ENCODE peak calls at places on chromosomes 1 and 21, in four cellular contexts. D, I, X and B are unnamed samples.

GRCh38 chr1:115063238-115063901 is 25.9 kb downstream of the TSPAN2 start:
- DNase-seq in D (no peak), I (no peak), X (no peak), B (peak)

GRCh38 chr1:95033843-95034242 is 38.9 kb downstream of the ALG14 start:
- DNase-seq in D (no peak), I (no peak), X (no peak), B (no peak)

GRCh38 chr21:39518055-39518844 is 66.5 kb downstream of the SH3BGR start:
- DNase-seq in D (no peak), I (peak), X (peak), B (peak)

GRCh38 chr1:180926164-180926981 is 13.7 kb downstream of the KIAA1614 start:
- DNase-seq in D (no peak), I (peak), X (no peak), B (peak)

GRCh38 chr1:210250665-210250997 is 18.0 kb downstream of the SERTAD4 start:
- DNase-seq in D (no peak), I (no peak), X (no peak), B (no peak)

GRCh38 chr1:61313906-61314422 is 231.6 kb downstream of the NFIA start:
- DNase-seq in D (no peak), I (no peak), X (no peak), B (no peak)

GRCh38 chr21:42378418-42378817 is 12.1 kb upstream of the TFF1 start:
- DNase-seq in D (peak), I (no peak), X (no peak), B (no peak)

GRCh38 chr1:185917646-185918045 is 183.5 kb downstream of the HMCN1 start:
- DNase-seq in D (no peak), I (no peak), X (no peak), B (no peak)

GRCh38 chr1:24111264-24111997 is 504 bp downstream of the MYOM3 start:
- DNase-seq in D (no peak), I (peak), X (no peak), B (peak)

GRCh38 chr1:164466429-164466828 is 92.6 kb upstream of the PBX1 start:
- DNase-seq in D (no peak), I (no peak), X (no peak), B (no peak)

GRCh38 chr1:201585099-201585498 is 46.2 kb downstream of the NAV1 start:
- DNase-seq in D (no peak), I (no peak), X (peak), B (no peak)

GRCh38 chr1:104018922-104019674 is 269.4 kb downstream of the AMY1C start:
- DNase-seq in D (no peak), I (no peak), X (no peak), B (no peak)

GRCh38 chr1:107934573-107934972 is 30.4 kb downstream of the VAV3 start:
- DNase-seq in D (no peak), I (no peak), X (no peak), B (no peak)

GRCh38 chr1:204711103-204711946 is 25.8 kb upstream of the LRRN2 start:
- DNase-seq in D (no peak), I (no peak), X (peak), B (no peak)

GRCh38 chr1:83718338-83718737 is 280.6 kb downstream of the TTLL7 start:
- DNase-seq in D (no peak), I (no peak), X (no peak), B (no peak)

GRCh38 chr1:33420870-33421775 is 9.8 kb downstream of the PHC2 start:
- DNase-seq in D (no peak), I (no peak), X (no peak), B (no peak)
- H3K27ac ChIP-seq in D (no peak), I (no peak), X (no peak), B (no peak)

DNA sequence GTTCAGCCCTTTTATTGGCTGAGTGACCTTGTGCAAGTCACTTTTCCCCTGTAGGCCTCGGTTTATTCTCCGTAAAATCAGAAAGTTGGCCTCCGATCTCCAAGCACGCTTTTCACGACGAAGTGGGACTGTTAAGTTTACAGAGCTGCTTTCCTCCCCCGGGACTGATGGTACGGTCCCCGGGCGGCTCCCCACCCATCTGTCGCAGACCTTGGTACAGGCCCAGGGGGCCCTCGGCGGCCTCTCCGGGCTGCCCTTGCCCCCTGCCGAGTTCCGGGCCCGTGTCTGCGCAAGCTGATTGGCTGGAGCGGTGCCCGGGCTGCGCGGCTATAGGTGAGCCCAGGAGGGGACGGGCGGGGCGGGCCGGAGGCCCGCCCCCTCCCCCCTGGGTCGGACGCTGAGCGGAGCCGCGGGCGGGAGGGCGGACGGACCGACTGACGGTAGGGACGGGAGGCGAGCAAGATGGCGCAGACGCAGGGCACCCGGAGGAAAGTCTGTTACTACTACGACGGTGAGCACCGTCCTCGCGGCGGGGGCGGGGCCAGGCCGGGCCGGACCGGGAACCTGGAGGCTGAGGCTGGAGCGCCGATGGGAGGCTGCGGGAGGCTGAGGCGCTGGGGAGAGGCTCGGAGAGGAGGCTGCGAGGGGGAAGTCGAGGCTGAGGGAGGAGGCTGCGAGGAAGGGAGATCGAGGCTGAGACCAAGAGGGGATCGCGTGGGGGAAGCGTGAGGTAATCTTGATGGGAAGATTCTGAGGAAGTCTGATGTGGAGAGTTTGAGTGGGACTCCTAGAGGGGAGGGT is at the start of gene HDAC1:
- DNase-seq in D (peak), I (peak), X (peak), B (peak)
- TF ChIP-seq POLR2A in D (no peak), I (peak), X (peak), B (no peak)

DNA sequence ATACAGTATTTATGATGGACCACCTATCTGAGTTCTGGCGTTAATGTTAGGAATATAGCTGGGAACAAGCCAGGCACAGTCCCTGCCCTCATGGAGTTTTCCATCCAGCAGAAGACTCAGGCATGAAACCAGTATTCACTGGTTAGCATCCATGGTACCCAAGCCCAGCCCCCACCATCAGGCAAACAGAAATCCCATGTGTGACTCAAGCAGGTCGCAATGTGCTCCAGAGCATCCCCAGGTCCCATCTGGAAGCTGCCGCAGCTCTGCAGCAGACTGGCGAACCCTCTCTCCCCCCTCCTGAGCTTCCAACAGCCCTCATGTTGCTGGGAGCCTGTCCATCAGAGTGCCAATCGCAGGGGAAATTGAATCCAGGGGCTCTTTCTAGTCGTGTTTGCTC is 174.2 kb downstream of the RRAGC start:
- DNase-seq in D (no peak), I (no peak), X (no peak), B (no peak)
- H3K27ac ChIP-seq in D (no peak), I (no peak), X (no peak), B (no peak)

DNA sequence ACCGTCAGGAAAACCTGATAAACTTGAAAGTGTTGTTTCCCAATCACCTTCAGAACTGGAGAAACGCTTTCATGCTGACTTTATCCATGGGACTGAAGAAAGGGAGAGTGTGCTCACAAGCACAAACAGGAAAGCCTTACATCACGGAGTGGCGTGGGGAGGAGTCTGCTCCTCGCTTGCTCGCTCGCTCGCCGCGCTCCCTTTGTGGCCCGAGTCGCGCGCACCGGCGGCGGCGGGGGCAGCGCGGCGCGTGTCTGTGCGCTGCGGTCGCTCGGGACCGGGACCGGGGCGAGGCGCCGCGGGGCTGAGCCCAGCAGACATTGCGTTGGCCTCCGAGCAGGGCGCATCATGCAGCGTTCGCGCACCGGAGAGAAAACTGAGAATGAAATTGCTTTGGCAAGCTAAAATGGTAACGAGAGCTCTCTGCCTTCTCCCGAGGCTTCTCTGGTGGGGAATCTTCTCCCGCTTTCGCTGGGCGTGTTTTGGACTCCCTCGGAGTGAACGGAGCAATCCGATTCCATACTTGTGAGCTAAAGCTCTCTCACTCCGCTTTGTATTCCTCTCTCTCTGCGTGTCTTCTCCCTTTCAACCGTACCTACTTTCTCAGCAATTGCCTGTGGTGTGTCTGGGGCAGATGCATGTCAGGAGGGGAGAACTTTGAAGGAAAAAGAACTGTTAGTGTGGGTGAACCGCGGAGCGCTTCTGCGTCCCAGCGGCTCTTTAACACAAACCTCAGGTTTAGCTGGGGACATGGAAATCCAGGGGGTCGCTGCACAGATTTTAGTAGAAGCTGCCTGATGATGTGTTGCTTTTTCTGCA is at the start of gene RGL1:
- DNase-seq in D (peak), I (peak), X (no peak), B (peak)
- TF ChIP-seq POLR2A in D (no peak), I (peak), X (no peak), B (peak)

GRCh38 chr1:33255347-33256311 is 663 bp upstream of the ZNF362 start:
- DNase-seq in D (peak), I (peak), X (no peak), B (peak)
- H3K27ac ChIP-seq in D (peak), I (peak), X (no peak), B (peak)

DNA sequence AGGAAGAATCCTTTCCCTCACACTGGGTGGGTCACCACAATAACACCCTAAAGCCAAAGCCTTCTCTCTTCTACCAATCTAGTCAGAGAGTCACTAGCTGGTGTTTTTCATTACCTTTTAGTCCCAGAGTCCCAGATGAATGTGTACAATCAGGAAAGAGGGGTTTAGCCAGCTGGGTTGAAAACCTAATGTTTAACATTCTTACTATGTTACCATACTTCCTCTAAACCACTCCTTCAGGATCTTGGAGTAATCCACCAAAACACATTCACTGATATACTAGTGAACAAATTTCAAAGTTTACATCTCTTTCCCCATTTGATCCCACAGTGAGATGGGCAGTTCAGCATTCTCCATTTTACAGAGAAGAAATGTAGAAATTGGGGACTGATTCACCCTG is 9.7 kb downstream of the LPAR3 start:
- DNase-seq in D (no peak), I (no peak), X (no peak), B (no peak)
- TF ChIP-seq POLR2A in D (no peak), I (no peak), X (no peak), B (no peak)